ENCODE peak calls at places on chromosome 10, in eight cellular contexts. One of them, this sample, is unnamed.

GRCh38 chr10:43957267-43958070 is 308.8 kb upstream of the ZNF32 start:
- DNase-seq in cardiac fibroblast: no peak
- DNase-seq in right cardiac atrium: no peak
- DNase-seq in GM23248: no peak
- DNase-seq in activated CD4-positive, alpha-beta T cell treated with anti-CD3 and anti-CD28 coated beads for 24 hours: no peak
- DNase-seq in C1 segment of cervical spinal cord: no peak
- DNase-seq in HT1080: no peak
- DNase-seq in CD8-positive, alpha-beta T cell: peak; percentile 6
- DNase-seq in this sample: no peak

GRCh38 chr10:15150563-15150962 is 17.9 kb downstream of the NMT2 start:
- DNase-seq in cardiac fibroblast: no peak
- DNase-seq in right cardiac atrium: no peak
- DNase-seq in GM23248: no peak
- DNase-seq in activated CD4-positive, alpha-beta T cell treated with anti-CD3 and anti-CD28 coated beads for 24 hours: no peak
- DNase-seq in C1 segment of cervical spinal cord: no peak
- DNase-seq in HT1080: no peak
- DNase-seq in CD8-positive, alpha-beta T cell: no peak
- DNase-seq in this sample: no peak

GRCh38 chr10:65571011-65571570 is 1354.7 kb upstream of the LRRTM3 start:
- DNase-seq in cardiac fibroblast: peak; percentile 18
- DNase-seq in right cardiac atrium: no peak
- DNase-seq in GM23248: no peak
- DNase-seq in activated CD4-positive, alpha-beta T cell treated with anti-CD3 and anti-CD28 coated beads for 24 hours: no peak
- DNase-seq in C1 segment of cervical spinal cord: no peak
- DNase-seq in HT1080: peak; percentile 51
- DNase-seq in CD8-positive, alpha-beta T cell: no peak
- DNase-seq in this sample: peak; percentile 22

GRCh38 chr10:3909339-3909738 is 124.3 kb upstream of the KLF6 start:
- DNase-seq in cardiac fibroblast: no peak
- DNase-seq in right cardiac atrium: peak; percentile 34
- DNase-seq in GM23248: no peak
- DNase-seq in activated CD4-positive, alpha-beta T cell treated with anti-CD3 and anti-CD28 coated beads for 24 hours: no peak
- DNase-seq in C1 segment of cervical spinal cord: no peak
- DNase-seq in HT1080: no peak
- DNase-seq in CD8-positive, alpha-beta T cell: no peak
- DNase-seq in this sample: no peak

GRCh38 chr10:127973810-127974311 is 67.0 kb downstream of the PTPRE start:
- DNase-seq in cardiac fibroblast: no peak
- DNase-seq in right cardiac atrium: no peak
- DNase-seq in GM23248: no peak
- DNase-seq in activated CD4-positive, alpha-beta T cell treated with anti-CD3 and anti-CD28 coated beads for 24 hours: no peak
- DNase-seq in C1 segment of cervical spinal cord: no peak
- DNase-seq in HT1080: no peak
- DNase-seq in CD8-positive, alpha-beta T cell: no peak
- DNase-seq in this sample: peak; percentile 4

GRCh38 chr10:65083222-65083621 is 1562.0 kb downstream of the REEP3 start:
- DNase-seq in cardiac fibroblast: no peak
- DNase-seq in right cardiac atrium: no peak
- DNase-seq in GM23248: no peak
- DNase-seq in activated CD4-positive, alpha-beta T cell treated with anti-CD3 and anti-CD28 coated beads for 24 hours: no peak
- DNase-seq in C1 segment of cervical spinal cord: no peak
- DNase-seq in HT1080: no peak
- DNase-seq in CD8-positive, alpha-beta T cell: no peak
- DNase-seq in this sample: no peak

GRCh38 chr10:105062881-105063280 is 421.8 kb downstream of the SORCS3 start:
- DNase-seq in cardiac fibroblast: no peak
- DNase-seq in right cardiac atrium: no peak
- DNase-seq in GM23248: no peak
- DNase-seq in activated CD4-positive, alpha-beta T cell treated with anti-CD3 and anti-CD28 coated beads for 24 hours: no peak
- DNase-seq in C1 segment of cervical spinal cord: no peak
- DNase-seq in HT1080: no peak
- DNase-seq in CD8-positive, alpha-beta T cell: no peak
- DNase-seq in this sample: no peak

GRCh38 chr10:19579841-19580240 is 236.4 kb upstream of the PLXDC2 start:
- DNase-seq in cardiac fibroblast: no peak
- DNase-seq in right cardiac atrium: no peak
- DNase-seq in GM23248: no peak
- DNase-seq in activated CD4-positive, alpha-beta T cell treated with anti-CD3 and anti-CD28 coated beads for 24 hours: no peak
- DNase-seq in C1 segment of cervical spinal cord: no peak
- DNase-seq in HT1080: no peak
- DNase-seq in CD8-positive, alpha-beta T cell: no peak
- DNase-seq in this sample: no peak

GRCh38 chr10:74177140-74177677 is 26.2 kb downstream of the ADK start:
- DNase-seq in cardiac fibroblast: peak; percentile 23
- DNase-seq in right cardiac atrium: peak; percentile 73
- DNase-seq in GM23248: peak; percentile 86
- DNase-seq in activated CD4-positive, alpha-beta T cell treated with anti-CD3 and anti-CD28 coated beads for 24 hours: peak; percentile 28
- DNase-seq in C1 segment of cervical spinal cord: no peak
- DNase-seq in HT1080: peak; percentile 32
- DNase-seq in CD8-positive, alpha-beta T cell: peak; percentile 38
- DNase-seq in this sample: peak; percentile 80

GRCh38 chr10:29473411-29474100 is 161.2 kb downstream of the SVIL start:
- DNase-seq in cardiac fibroblast: no peak
- DNase-seq in right cardiac atrium: no peak
- DNase-seq in GM23248: no peak
- DNase-seq in activated CD4-positive, alpha-beta T cell treated with anti-CD3 and anti-CD28 coated beads for 24 hours: no peak
- DNase-seq in C1 segment of cervical spinal cord: no peak
- DNase-seq in HT1080: no peak
- DNase-seq in CD8-positive, alpha-beta T cell: no peak
- DNase-seq in this sample: no peak

GRCh38 chr10:95798307-95798850 is 42.4 kb downstream of the ENTPD1 start:
- DNase-seq in cardiac fibroblast: no peak
- DNase-seq in right cardiac atrium: no peak
- DNase-seq in GM23248: no peak
- DNase-seq in activated CD4-positive, alpha-beta T cell treated with anti-CD3 and anti-CD28 coated beads for 24 hours: no peak
- DNase-seq in C1 segment of cervical spinal cord: no peak
- DNase-seq in HT1080: no peak
- DNase-seq in CD8-positive, alpha-beta T cell: no peak
- DNase-seq in this sample: no peak

GRCh38 chr10:34985823-34986222 is 104.3 kb downstream of the CUL2 start:
- DNase-seq in cardiac fibroblast: peak; percentile 52
- DNase-seq in right cardiac atrium: no peak
- DNase-seq in GM23248: peak; percentile 24
- DNase-seq in activated CD4-positive, alpha-beta T cell treated with anti-CD3 and anti-CD28 coated beads for 24 hours: no peak
- DNase-seq in C1 segment of cervical spinal cord: no peak
- DNase-seq in HT1080: peak; percentile 64
- DNase-seq in CD8-positive, alpha-beta T cell: no peak
- DNase-seq in this sample: peak; percentile 54

GRCh38 chr10:25820496-25821415 is 113.3 kb upstream of the MYO3A start:
- DNase-seq in cardiac fibroblast: peak; percentile 15
- DNase-seq in right cardiac atrium: no peak
- DNase-seq in GM23248: no peak
- DNase-seq in activated CD4-positive, alpha-beta T cell treated with anti-CD3 and anti-CD28 coated beads for 24 hours: no peak
- DNase-seq in C1 segment of cervical spinal cord: no peak
- DNase-seq in HT1080: no peak
- DNase-seq in CD8-positive, alpha-beta T cell: no peak
- DNase-seq in this sample: no peak

GRCh38 chr10:88032566-88032965 is 169.1 kb downstream of the PTEN start:
- DNase-seq in cardiac fibroblast: peak; percentile 55
- DNase-seq in right cardiac atrium: no peak
- DNase-seq in GM23248: peak; percentile 81
- DNase-seq in activated CD4-positive, alpha-beta T cell treated with anti-CD3 and anti-CD28 coated beads for 24 hours: no peak
- DNase-seq in C1 segment of cervical spinal cord: no peak
- DNase-seq in HT1080: peak; percentile 55
- DNase-seq in CD8-positive, alpha-beta T cell: no peak
- DNase-seq in this sample: peak; percentile 77

GRCh38 chr10:71365366-71365765 is 31.4 kb upstream of the CDH23 start:
- DNase-seq in cardiac fibroblast: no peak
- DNase-seq in right cardiac atrium: no peak
- DNase-seq in GM23248: no peak
- DNase-seq in activated CD4-positive, alpha-beta T cell treated with anti-CD3 and anti-CD28 coated beads for 24 hours: no peak
- DNase-seq in C1 segment of cervical spinal cord: no peak
- DNase-seq in HT1080: no peak
- DNase-seq in CD8-positive, alpha-beta T cell: no peak
- DNase-seq in this sample: no peak

GRCh38 chr10:101140084-101140949 is 9.2 kb downstream of the TLX1 start:
- DNase-seq in cardiac fibroblast: no peak
- DNase-seq in right cardiac atrium: no peak
- DNase-seq in GM23248: no peak
- DNase-seq in activated CD4-positive, alpha-beta T cell treated with anti-CD3 and anti-CD28 coated beads for 24 hours: no peak
- DNase-seq in C1 segment of cervical spinal cord: no peak
- DNase-seq in HT1080: no peak
- DNase-seq in CD8-positive, alpha-beta T cell: no peak
- DNase-seq in this sample: no peak

GRCh38 chr10:96400465-96400864 is 41.7 kb upstream of the OPALIN start:
- DNase-seq in cardiac fibroblast: no peak
- DNase-seq in right cardiac atrium: peak; percentile 56
- DNase-seq in GM23248: peak; percentile 24
- DNase-seq in activated CD4-positive, alpha-beta T cell treated with anti-CD3 and anti-CD28 coated beads for 24 hours: no peak
- DNase-seq in C1 segment of cervical spinal cord: no peak
- DNase-seq in HT1080: no peak
- DNase-seq in CD8-positive, alpha-beta T cell: no peak
- DNase-seq in this sample: no peak

GRCh38 chr10:101379663-101380352 is 25.8 kb downstream of the BTRC start:
- DNase-seq in cardiac fibroblast: no peak
- DNase-seq in right cardiac atrium: no peak
- DNase-seq in GM23248: no peak
- DNase-seq in activated CD4-positive, alpha-beta T cell treated with anti-CD3 and anti-CD28 coated beads for 24 hours: no peak
- DNase-seq in C1 segment of cervical spinal cord: no peak
- DNase-seq in HT1080: no peak
- DNase-seq in CD8-positive, alpha-beta T cell: no peak
- DNase-seq in this sample: no peak

This sample was measured in ELR.